ENCODE peak calls at places on chromosomes 1 and 21, in four cellular contexts. L, W, T and V are unnamed samples.

GRCh38 chr1:178254433-178254832 is 160.5 kb downstream of the RASAL2 start:
- DNase-seq in L (no peak), W (no peak), T (no peak), V (no peak)

GRCh38 chr1:47534040-47534328 is 96.1 kb downstream of the FOXD2 start:
- DNase-seq in L (no peak), W (no peak), T (no peak), V (no peak)

GRCh38 chr1:169124459-169124858 is 18.0 kb downstream of the ATP1B1 start:
- DNase-seq in L (no peak), W (no peak), T (no peak), V (no peak)

GRCh38 chr1:203181586-203182376 is 4.7 kb downstream of the CHI3L1 start:
- DNase-seq in L (no peak), W (no peak), T (no peak), V (no peak)

GRCh38 chr1:48530727-48531351 is 58.8 kb upstream of the SPATA6 start:
- DNase-seq in L (peak), W (peak), T (peak), V (peak)

GRCh38 chr1:65417729-65418128 is 2.7 kb upstream of the LEPR start:
- DNase-seq in L (no peak), W (no peak), T (no peak), V (no peak)

GRCh38 chr21:43271452-43272020 is 102.7 kb downstream of the CRYAA start:
- DNase-seq in L (no peak), W (no peak), T (peak), V (no peak)

GRCh38 chr21:46459356-46460112 is 843 bp downstream of the DIP2A start:
- DNase-seq in L (peak), W (peak), T (peak), V (peak)

GRCh38 chr1:63701187-63701586 is 72.6 kb upstream of the ROR1 start:
- DNase-seq in L (no peak), W (peak), T (peak), V (no peak)

GRCh38 chr1:180151508-180151907 is 3.2 kb upstream of the QSOX1 start:
- DNase-seq in L (peak), W (no peak), T (no peak), V (peak)

GRCh38 chr1:27891196-27891889 is 19.0 kb downstream of the THEMIS2 start:
- DNase-seq in L (no peak), W (no peak), T (no peak), V (no peak)

DNA sequence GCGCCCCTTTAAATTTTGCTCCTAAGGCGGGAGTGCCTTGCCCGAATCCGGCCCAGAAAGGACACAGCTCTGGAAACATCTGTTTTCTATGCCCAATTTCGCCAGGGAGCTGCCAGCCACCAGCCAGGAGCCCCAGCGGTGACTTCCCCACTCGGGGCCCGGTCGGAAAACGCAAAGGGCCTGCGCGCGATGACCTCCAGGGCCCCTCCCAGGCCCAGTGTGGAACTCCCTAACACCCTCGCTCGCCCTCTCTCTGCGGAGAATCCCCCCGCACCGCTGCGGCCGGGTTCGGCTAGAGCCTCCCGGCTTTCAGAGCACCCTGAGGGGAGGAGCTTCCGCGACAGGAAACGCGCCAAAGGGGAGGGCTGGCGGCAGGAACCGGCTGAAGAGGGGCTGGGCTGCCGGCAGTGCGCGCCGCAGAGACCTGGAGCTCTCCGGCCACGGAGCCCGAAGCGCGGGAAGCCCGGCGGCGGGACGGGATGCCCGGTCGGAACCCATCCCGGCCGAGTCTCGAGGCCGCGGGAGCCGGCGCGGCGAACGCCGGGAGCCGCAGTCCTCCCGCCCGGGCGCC is 505 bp downstream of the CLSPN start:
- DNase-seq in L (peak), W (peak), T (peak), V (peak)
- TF ChIP-seq CTCF in L (peak), W (no peak), T (no peak), V (no peak)

GRCh38 chr1:81682490-81682889 is 118.2 kb upstream of the ADGRL2 start:
- DNase-seq in L (peak), W (no peak), T (no peak), V (no peak)
- H3K4me3 ChIP-seq in L (no peak), W (no peak), T (no peak), V (no peak)

GRCh38 chr1:15886613-15887167 is 39.2 kb downstream of the SPEN start:
- DNase-seq in L (no peak), W (no peak), T (no peak), V (no peak)
- TF ChIP-seq CTCF in L (no peak), W (no peak), T (no peak), V (no peak)

GRCh38 chr1:246210751-246211150 is 296.3 kb downstream of the SMYD3 start:
- DNase-seq in L (no peak), W (no peak), T (no peak), V (no peak)
- H3K4me3 ChIP-seq in L (no peak), W (no peak), T (no peak), V (no peak)

GRCh38 chr1:11281518-11282331 is 8.7 kb downstream of the UBIAD1 start:
- DNase-seq in L (peak), W (peak), T (no peak), V (peak)

GRCh38 chr1:11285883-11286734 is 13.1 kb downstream of the UBIAD1 start:
- DNase-seq in L (peak), W (no peak), T (no peak), V (no peak)

GRCh38 chr1:11283148-11283547 is 10.2 kb downstream of the UBIAD1 start:
- DNase-seq in L (no peak), W (no peak), T (no peak), V (no peak)

GRCh38 chr1:11286735-11287410 is 13.9 kb downstream of the UBIAD1 start:
- DNase-seq in L (no peak), W (no peak), T (no peak), V (peak)

GRCh38 chr1:11284784-11285183 is 11.8 kb downstream of the UBIAD1 start:
- DNase-seq in L (no peak), W (no peak), T (no peak), V (no peak)
- TF ChIP-seq CTCF in L (no peak), W (no peak), T (no peak), V (no peak)

DNA sequence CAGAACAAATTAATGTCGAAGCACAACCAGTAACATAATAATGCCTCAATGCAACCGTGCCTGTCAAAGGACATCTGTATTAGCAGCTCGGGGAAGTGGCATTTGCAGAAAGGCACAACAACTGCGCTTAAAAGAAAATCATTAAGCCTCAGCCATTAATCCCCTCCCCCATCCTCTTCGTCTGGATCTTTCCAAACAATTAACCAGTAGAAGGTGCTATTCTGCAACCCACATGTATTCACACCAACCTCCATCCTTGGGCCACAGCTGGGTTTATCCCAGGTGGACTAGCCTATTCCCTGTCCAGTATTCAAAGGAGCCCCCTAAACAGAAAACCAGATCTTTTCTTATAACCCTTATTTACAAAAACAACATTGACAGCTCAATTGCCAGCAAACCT is 2.6 kb downstream of the RERE start:
- DNase-seq in L (peak), W (no peak), T (no peak), V (no peak)
- H3K4me3 ChIP-seq in L (no peak), W (no peak), T (no peak), V (no peak)

GRCh38 chr21:34795152-34796141 is 126.7 kb downstream of the CLIC6 start:
- DNase-seq in L (peak), W (no peak), T (no peak), V (peak)
- TF ChIP-seq CTCF in L (peak), W (no peak), T (no peak), V (peak)

DNA sequence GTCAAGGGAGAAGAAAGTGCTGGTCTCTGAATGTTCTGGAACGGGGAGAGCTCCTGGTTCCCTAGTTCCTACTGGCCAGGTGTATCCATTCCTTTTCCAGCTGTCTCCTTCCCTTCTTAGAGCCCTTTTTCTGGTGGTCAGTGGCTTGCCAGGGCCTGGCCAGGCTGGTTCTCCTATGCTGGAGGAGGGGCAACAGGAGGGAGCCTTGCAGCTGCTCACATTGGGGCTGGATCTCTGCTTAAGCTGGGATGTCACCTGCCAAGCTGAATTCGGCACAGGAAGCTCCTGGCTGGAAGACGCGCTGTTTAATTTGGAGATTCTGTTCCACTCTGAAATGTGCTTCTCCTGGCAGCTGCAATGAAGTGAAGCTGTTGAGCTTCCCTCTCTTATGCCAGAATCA is 56.0 kb upstream of the POU3F1 start:
- DNase-seq in L (no peak), W (no peak), T (no peak), V (no peak)
- H3K4me3 ChIP-seq in L (no peak), W (no peak), T (no peak), V (no peak)

GRCh38 chr1:193338194-193338593 is 151.8 kb upstream of the B3GALT2 start:
- DNase-seq in L (peak), W (no peak), T (no peak), V (peak)
- TF ChIP-seq CTCF in L (no peak), W (no peak), T (no peak), V (peak)

DNA sequence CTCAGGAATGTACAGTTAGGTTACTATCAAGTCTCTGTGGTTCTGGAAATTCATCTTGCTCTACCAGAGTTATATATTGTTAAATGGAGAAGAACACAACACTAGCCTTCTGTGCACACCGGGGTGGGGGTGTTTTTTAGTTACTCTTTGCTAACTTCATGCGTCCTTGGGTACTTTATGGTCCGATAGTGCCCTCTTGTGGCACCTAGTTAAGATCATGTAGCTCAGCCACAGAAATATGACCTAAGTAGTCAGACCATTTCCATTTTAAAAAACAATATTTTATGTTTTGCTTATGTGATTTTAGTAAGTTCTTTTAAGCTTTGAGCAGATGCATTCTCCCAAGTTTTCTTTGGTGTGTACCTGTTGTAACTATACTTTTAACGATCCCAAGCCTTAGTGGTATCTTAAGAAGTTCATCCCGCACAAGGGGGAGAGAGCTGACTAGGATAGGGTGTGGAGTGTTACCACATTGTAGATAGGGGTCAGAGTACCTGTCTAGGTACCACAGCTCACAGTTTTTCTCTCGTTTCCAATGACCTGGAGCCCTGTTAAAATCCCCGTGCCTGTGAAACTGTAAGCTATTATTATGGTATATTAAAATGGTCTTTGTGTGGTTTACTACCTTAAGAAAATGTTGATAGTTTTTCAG is 20.6 kb upstream of the SH3D21 start:
- DNase-seq in L (peak), W (peak), T (no peak), V (peak)
- H3K4me3 ChIP-seq in L (no peak), W (no peak), T (no peak), V (no peak)